ENCODE peak calls at places on chromosomes 11 and 22, in four cellular contexts. T is HCT116, U is HepG2, N is K562. F is an unnamed sample.

GRCh38 chr11:22730319-22730718 is 63.9 kb downstream of the GAS2 start:
- DNase-seq in T (no peak), U (peak), N (no peak), F (no peak)

GRCh38 chr22:41481131-41481830 is 12.4 kb downstream of the ACO2 start:
- DNase-seq in N (no peak), T (no peak), U (no peak), F (peak)

GRCh38 chr22:46764140-46764680 is 1.8 kb downstream of the TBC1D22A start:
- DNase-seq in N (no peak), U (no peak), T (no peak), F (no peak)

GRCh38 chr11:32333335-32333991 is 101.9 kb downstream of the WT1 start:
- DNase-seq in U (no peak), N (no peak), T (no peak), F (no peak)

GRCh38 chr11:62108017-62108750 is 15.6 kb upstream of the INCENP start:
- DNase-seq in T (peak), N (peak), U (peak), F (peak)

GRCh38 chr11:84289381-84289906 is 1003.3 kb upstream of the CCDC90B start:
- DNase-seq in N (no peak), T (no peak), U (no peak), F (no peak)

GRCh38 chr11:23727821-23728220 is 769.0 kb upstream of the LUZP2 start:
- DNase-seq in T (no peak), N (no peak), U (no peak), F (no peak)

GRCh38 chr11:70440206-70440605 is 41.9 kb downstream of the CTTN start:
- DNase-seq in T (no peak), N (no peak), U (no peak), F (no peak)

GRCh38 chr11:8258289-8258688 is 5.4 kb downstream of the LMO1 start:
- DNase-seq in T (no peak), N (no peak), U (no peak), F (no peak)

GRCh38 chr11:2103666-2104523 is 35.3 kb downstream of the IGF2 start:
- DNase-seq in T (no peak), U (no peak), N (no peak), F (no peak)

GRCh38 chr11:133955945-133956421 is 785 bp downstream of the IGSF9B start:
- DNase-seq in N (no peak), U (no peak), T (no peak), F (no peak)

GRCh38 chr11:125320347-125321122 is 156.0 kb downstream of the PKNOX2 start:
- DNase-seq in U (no peak), N (no peak), T (no peak), F (no peak)

GRCh38 chr22:27212617-27213177 is 555.3 kb downstream of the MIAT start:
- DNase-seq in N (no peak), T (no peak), U (no peak), F (no peak)

GRCh38 chr11:36123353-36124220 is 165.6 kb downstream of the COMMD9 start:
- DNase-seq in N (no peak), U (no peak), T (no peak), F (no peak)

GRCh38 chr22:39130892-39131855 is 21.3 kb downstream of the CBX7 start:
- DNase-seq in U (peak), N (no peak), T (no peak), F (no peak)

GRCh38 chr11:116842909-116843308 is 5.5 kb upstream of the APOA1 start:
- DNase-seq in T (no peak), N (no peak), U (no peak), F (no peak)

GRCh38 chr11:5992604-5993251 is 5.9 kb upstream of the OR52L1 start:
- DNase-seq in T (peak), N (peak), U (peak), F (peak)

GRCh38 chr11:78210000-78210608 is 21.4 kb downstream of the USP35 start:
- DNase-seq in T (no peak), U (no peak), N (no peak), F (no peak)

GRCh38 chr22:20585640-20586402 is 78.4 kb downstream of the MED15 start:
- DNase-seq in N (no peak), U (no peak), T (no peak), F (no peak)

GRCh38 chr11:31442086-31442485 is 67.3 kb downstream of the IMMP1L start:
- DNase-seq in U (peak), T (no peak), N (no peak), F (no peak)

GRCh38 chr22:47613606-47614350 is 851.3 kb downstream of the TBC1D22A start:
- DNase-seq in T (no peak), U (no peak), N (no peak), F (no peak)

GRCh38 chr11:77547863-77548551 is 41.7 kb upstream of the AQP11 start:
- DNase-seq in T (peak), U (peak), N (peak), F (peak)

GRCh38 chr11:122776546-122776945 is 61.8 kb upstream of the CRTAM start:
- DNase-seq in U (no peak), T (no peak), N (no peak), F (peak)

GRCh38 chr11:29129850-29130249 is 887.0 kb downstream of the KCNA4 start:
- DNase-seq in U (no peak), N (no peak), T (no peak), F (no peak)

GRCh38 chr11:114258696-114259095 is 37.5 kb upstream of the NNMT start:
- DNase-seq in T (no peak), U (no peak), N (no peak), F (no peak)

GRCh38 chr11:16926868-16927267 is 87.3 kb downstream of the PLEKHA7 start:
- DNase-seq in T (no peak), N (no peak), U (no peak), F (no peak)

GRCh38 chr11:45083544-45084087 is 62.8 kb upstream of the PRDM11 start:
- DNase-seq in U (peak), N (peak), T (no peak), F (peak)

GRCh38 chr22:46373838-46374662 is 38.5 kb downstream of the TRMU start:
- DNase-seq in N (no peak), U (no peak), T (no peak), F (no peak)

GRCh38 chr22:48981671-48982070 is 846.0 kb downstream of the BRD1 start:
- DNase-seq in T (no peak), N (no peak), U (no peak), F (no peak)

GRCh38 chr11:122405788-122406341 is 249.7 kb upstream of the UBASH3B start:
- DNase-seq in T (no peak), N (no peak), U (no peak), F (no peak)

GRCh38 chr11:47204633-47204989 is 10.2 kb upstream of the DDB2 start:
- DNase-seq in U (no peak), T (no peak), N (no peak), F (no peak)

GRCh38 chr11:95147364-95147905 is 57.8 kb downstream of the ENDOD1 start:
- DNase-seq in T (peak), N (peak), U (peak), F (no peak)

GRCh38 chr11:128156486-128156885 is 430.9 kb downstream of the ETS1 start:
- DNase-seq in N (no peak), T (no peak), U (no peak), F (no peak)

GRCh38 chr11:117426941-117427340 is 99.3 kb downstream of the CEP164 start:
- DNase-seq in U (no peak), T (no peak), N (no peak), F (no peak)

GRCh38 chr11:31437742-31438435 is 68.2 kb downstream of the DNAJC24 start:
- DNase-seq in T (no peak), U (no peak), N (no peak), F (no peak)

GRCh38 chr11:134949121-134949591 is 537.1 kb upstream of the B3GAT1 start:
- DNase-seq in N (no peak), U (peak), T (peak), F (no peak)

DNA sequence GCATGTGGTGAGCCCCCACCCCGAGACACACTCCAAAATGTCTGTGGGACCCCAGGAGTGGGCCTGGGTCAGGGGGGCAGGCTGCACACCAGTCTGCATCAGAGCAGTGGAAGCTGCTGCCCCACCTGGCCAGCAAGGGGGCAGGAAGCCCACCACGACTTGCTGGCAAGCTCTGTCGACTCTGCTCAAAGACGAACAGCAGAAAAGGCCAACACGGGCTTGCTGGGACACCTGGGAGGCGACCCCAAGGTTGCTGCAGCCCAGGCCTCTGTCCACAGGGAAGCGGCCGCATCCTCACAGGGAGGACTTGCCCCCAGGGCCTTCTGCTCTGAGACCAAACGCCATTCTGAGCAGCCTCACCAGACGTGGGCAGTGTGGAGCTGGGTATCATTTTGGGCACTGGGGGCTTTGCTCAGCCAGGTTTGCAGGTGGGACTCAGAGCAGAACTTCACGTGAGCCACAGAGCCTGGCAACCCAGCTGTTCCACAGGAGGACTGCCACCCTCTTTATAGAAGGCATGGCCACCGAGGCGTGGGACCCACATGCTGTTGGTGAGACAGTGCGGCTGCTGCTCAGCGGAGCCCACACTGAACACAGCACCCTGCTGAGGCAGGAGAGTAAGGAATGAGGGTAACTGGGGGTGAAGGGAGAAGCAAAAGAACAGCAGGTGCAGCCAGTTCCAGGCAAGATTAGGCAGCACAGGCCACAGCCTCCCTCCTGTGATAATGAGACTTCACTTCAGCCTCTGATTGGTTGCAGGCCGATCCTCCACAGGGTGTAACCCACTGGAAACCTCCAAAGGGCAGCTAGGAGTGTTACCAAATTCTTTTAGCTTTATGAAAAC is 11.0 kb downstream of the IL17REL start:
- DNase-seq in T (no peak), N (no peak), U (no peak), F (no peak)
- TF ChIP-seq JUND in T (no peak), N (no peak), U (no peak), F (no peak)

DNA sequence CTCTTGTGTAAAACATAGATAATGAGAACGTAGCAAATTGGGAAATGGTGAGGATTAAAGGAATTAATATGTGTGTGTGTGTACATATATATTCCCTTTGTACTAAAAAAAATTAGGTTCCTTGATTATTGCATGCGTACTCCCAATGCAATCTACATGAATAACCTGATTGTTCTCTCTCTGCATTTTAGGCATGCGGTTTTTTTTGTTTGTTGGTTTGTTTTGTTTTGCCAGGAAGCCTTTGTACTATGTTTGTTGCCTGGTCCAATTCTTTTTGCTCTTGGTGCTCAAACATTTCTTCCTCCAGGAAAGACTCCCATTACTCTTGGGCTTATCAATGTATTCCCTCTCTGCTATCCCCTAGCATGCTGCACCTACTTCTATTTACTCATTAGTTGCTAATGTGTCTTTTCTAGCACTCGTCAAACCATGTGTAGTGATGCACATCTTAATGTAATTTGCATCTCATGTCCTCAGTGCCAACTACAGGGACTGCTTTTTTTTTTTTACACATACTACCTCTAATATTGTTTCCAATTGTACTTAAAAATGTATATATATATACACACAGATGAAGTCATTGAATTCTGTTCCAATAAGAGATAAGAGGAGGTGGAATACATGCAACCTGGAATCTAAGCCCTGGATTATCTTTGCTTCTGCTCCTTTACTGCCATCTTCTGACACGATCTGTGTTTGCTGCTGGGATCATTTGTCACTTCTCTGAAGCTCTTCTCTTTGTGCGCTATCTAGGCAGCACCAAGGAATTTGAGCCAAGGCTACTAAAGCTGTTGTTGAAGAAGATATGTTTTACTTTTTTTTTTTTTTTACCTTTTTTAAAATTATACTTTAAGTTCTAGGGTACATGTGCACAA is 197.2 kb upstream of the ANO3 start:
- DNase-seq in N (no peak), T (no peak), U (peak), F (peak)
- TF ChIP-seq JUND in N (no peak), T (no peak), U (no peak), F (no peak)

GRCh38 chr11:34915136-34916013 is 804 bp downstream of the APIP start:
- DNase-seq in T (no peak), U (no peak), N (no peak), F (no peak)
- TF ChIP-seq JUND in T (no peak), U (no peak), N (no peak), F (no peak)

GRCh38 chr11:63974259-63975143 is at the start of gene COX8A:
- DNase-seq in U (peak), N (peak), T (peak), F (peak)

GRCh38 chr11:63966444-63966843 is 8.0 kb upstream of the COX8A start:
- DNase-seq in N (no peak), U (no peak), T (no peak), F (no peak)

GRCh38 chr11:63970902-63971301 is 3.5 kb upstream of the COX8A start:
- DNase-seq in N (no peak), U (peak), T (no peak), F (no peak)
- TF ChIP-seq JUND in N (no peak), U (no peak), T (no peak), F (no peak)

DNA sequence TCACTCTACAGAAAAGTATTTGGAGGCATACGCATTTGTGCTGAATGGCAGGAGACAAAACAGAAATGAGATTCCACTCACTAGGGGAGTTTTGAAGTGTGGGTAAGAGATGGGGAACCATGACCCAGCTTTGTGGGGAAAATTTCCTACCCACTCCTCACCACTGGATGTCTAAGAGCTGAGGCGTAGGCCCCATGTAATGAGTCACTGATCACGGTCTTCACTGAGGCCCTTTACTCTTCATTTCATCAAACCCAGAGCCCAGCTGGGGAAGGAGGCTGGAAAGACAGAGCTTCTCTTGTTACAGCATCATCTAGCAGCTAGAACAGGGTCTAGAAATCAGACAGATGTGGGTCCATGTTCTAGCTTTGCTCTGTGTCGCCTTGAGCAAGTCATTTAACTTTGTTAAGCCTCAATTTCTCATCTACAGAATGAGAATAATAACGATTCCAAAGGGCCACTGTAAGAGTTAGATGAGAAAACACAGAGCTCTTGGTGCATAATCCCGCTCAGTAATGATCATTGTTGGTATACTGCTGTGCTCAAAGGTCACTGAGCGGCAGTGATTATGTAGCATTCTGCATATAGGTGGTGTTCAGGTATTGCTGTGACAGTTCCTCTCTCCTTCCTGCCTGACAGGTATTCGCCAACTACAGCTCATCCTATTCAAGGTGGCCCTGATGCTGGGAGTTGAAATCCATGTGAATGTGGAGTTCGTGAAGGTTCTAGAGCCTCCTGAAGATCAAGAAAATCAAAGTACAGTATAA is 97.2 kb downstream of the MICAL2 start:
- DNase-seq in N (no peak), T (no peak), U (no peak), F (no peak)
- TF ChIP-seq JUND in N (no peak), T (no peak), U (no peak), F (no peak)

GRCh38 chr11:76155455-76156232 is 50.7 kb downstream of the WNT11 start:
- DNase-seq in T (no peak), N (no peak), U (no peak), F (no peak)

GRCh38 chr11:76153609-76153949 is 52.7 kb downstream of the WNT11 start:
- DNase-seq in N (no peak), T (no peak), U (peak), F (no peak)

GRCh38 chr11:76152086-76152658 is 54.1 kb downstream of the WNT11 start:
- DNase-seq in N (peak), U (peak), T (peak), F (peak)

GRCh38 chr11:76151561-76152085 is 54.7 kb downstream of the WNT11 start:
- DNase-seq in U (no peak), N (no peak), T (no peak), F (no peak)

GRCh38 chr11:76152741-76153608 is 53.3 kb downstream of the WNT11 start:
- DNase-seq in U (no peak), T (no peak), N (no peak), F (no peak)
- TF ChIP-seq JUND in U (no peak), T (no peak), N (no peak), F (no peak)

DNA sequence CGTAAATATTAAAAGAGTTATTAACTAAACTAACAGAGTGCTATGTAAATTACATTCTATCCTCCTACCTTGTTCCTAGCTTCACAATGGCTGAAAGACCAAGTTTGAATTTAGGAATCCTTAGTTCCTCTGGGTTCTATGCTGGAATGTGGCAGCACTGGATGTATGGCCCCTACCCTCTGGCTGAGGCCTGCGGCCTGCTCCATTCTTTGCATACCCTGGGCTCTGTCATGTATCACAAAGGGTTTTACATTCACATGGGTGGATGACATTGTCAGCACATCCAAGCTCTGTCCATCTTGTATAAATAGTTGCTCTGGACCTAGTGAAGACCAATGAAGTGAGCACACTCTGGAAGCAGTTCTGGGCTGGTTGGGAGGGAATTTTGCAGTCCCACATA is 54.5 kb downstream of the AASDHPPT start:
- DNase-seq in U (no peak), T (no peak), N (no peak), F (no peak)
- TF ChIP-seq JUND in U (no peak), T (no peak), N (no peak), F (no peak)

GRCh38 chr11:72814831-72815618 is 814 bp downstream of the ATG16L2 start:
- DNase-seq in N (peak), U (peak), T (peak), F (peak)
- TF ChIP-seq JUND in N (no peak), U (no peak), T (no peak), F (no peak)